ENCODE peak calls at places on chromosomes 4 and X, in five cellular contexts. P is suprapubic skin, N is WERI-Rb-1, D is keratinocyte, E is pancreas. I is an unnamed sample.

GRCh38 chr4:8699479-8700145 is 107.0 kb downstream of the CPZ start:
- DNase-seq in D (no peak), P (no peak), E (no peak), N (no peak), I (no peak)

GRCh38 chr4:43264730-43265129 is 372.2 kb downstream of the GRXCR1 start:
- DNase-seq in P (no peak), D (no peak), E (no peak), N (no peak), I (no peak)

GRCh38 chr4:188714488-188714887 is 575.2 kb downstream of the TRIML1 start:
- DNase-seq in P (no peak), N (no peak), E (no peak), D (no peak), I (no peak)

GRCh38 chr4:32633421-32633820 is 1913.3 kb downstream of the PCDH7 start:
- DNase-seq in E (no peak), N (no peak), P (no peak), D (no peak), I (no peak)

GRCh38 chrX:78102100-78102499 is 1.9 kb upstream of the PGK1 start:
- DNase-seq in N (no peak), P (no peak), D (no peak), E (no peak), I (peak; percentile 49)

GRCh38 chr4:78691971-78692814 is 84.0 kb upstream of the BMP2K start:
- DNase-seq in P (no peak), E (no peak), D (no peak), N (no peak), I (no peak)

GRCh38 chrX:154484255-154485149 is 1.9 kb downstream of the UBL4A start:
- DNase-seq in P (peak; percentile 59), D (no peak), N (no peak), E (no peak), I (peak; percentile 17)

GRCh38 chr4:184958839-184959238 is 59.5 kb upstream of the HELT start:
- DNase-seq in N (no peak), D (no peak), E (no peak), P (no peak), I (no peak)

GRCh38 chr4:99059550-99059949 is 29.0 kb downstream of the ADH5 start:
- DNase-seq in P (no peak), E (no peak), N (no peak), D (no peak), I (no peak)

GRCh38 chrX:20594985-20595384 is 328.3 kb upstream of the RPS6KA3 start:
- DNase-seq in P (no peak), N (no peak), D (no peak), E (no peak), I (no peak)

GRCh38 chr4:159105063-159105414 is 2.2 kb downstream of the RAPGEF2 start:
- DNase-seq in N (peak; percentile 33), D (no peak), E (no peak), P (no peak), I (no peak)

GRCh38 chr4:4519296-4519898 is 22.5 kb downstream of the STX18 start:
- DNase-seq in D (no peak), P (no peak), E (no peak), N (no peak), I (no peak)

GRCh38 chr4:140427104-140427918 is at the start of gene CLGN:
- DNase-seq in N (peak; percentile 96), P (peak; percentile 61), D (no peak), E (peak; percentile 73), I (peak; percentile 68)

GRCh38 chr4:141933978-141934377 is 297.6 kb downstream of the IL15 start:
- DNase-seq in D (no peak), N (no peak), P (no peak), E (no peak), I (no peak)

DNA sequence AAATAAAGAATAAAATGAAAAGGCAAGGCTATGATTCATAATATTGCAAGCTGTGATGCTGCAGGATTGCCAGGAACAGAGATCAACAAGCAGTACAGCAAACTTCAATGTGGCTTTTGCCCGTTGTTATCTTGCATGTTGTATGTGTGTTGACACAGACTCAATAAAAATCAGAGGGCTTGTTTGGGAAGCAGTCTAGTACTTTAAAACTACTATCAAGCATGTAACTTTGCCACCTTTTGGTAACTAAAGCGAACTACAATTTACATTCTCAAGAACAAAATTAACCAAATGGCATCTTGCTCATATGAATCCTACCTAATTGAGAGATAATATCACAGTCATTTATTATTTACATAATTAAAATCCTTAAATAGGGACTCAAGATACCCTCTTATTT is 79.8 kb upstream of the GPM6A start:
- DNase-seq in N (no peak), E (no peak), P (no peak), D (no peak), I (no peak)
- TF ChIP-seq CTCF in N (peak; percentile 40), E (peak; percentile 11), P (no peak), D (peak; percentile 19), I (no peak)

GRCh38 chrX:69093960-69094935 is 71.0 kb downstream of the PJA1 start:
- DNase-seq in D (no peak), P (no peak), E (peak; percentile 44), N (peak; percentile 57), I (peak; percentile 43)
- TF ChIP-seq CTCF in D (peak; percentile 58), P (peak; percentile 33), E (peak; percentile 49), N (peak; percentile 72), I (no peak)

GRCh38 chrX:106791495-106791894 is 11.0 kb upstream of the TBC1D8B start:
- DNase-seq in D (no peak), E (no peak), P (no peak), N (no peak), I (no peak)
- TF ChIP-seq CTCF in D (no peak), E (no peak), P (no peak), N (no peak), I (no peak)

DNA sequence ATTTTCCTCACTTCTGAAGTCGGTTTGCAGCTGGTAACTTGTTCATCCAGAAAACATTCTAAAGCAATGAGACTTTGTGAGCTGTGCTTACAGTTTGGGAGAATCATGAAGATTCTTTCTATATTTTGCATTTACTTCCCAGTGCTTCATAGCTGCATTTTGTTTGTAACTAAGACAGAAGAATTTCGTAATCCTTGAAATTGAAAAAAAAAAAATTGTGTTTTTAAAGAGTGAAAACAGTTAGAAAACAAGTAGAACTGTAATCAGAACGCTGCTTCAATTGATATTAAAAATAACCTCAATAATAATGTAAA is 392.4 kb downstream of the UNC5C start:
- DNase-seq in D (no peak), P (no peak), N (no peak), E (no peak), I (no peak)
- TF ChIP-seq CTCF in D (no peak), P (no peak), N (no peak), E (peak; percentile 3), I (no peak)